ENCODE peak calls at places on chromosomes 7 and 10, in four cellular contexts. One of them, this sample, is unnamed.

GRCh38 chr10:5625992-5626777 is 40.2 kb downstream of the ASB13 start:
- DNase-seq in kidney: no peak
- DNase-seq in fibroblast of lung: no peak
- DNase-seq in GM23248: no peak
- DNase-seq in this sample: no peak

GRCh38 chr7:108014200-108014599 is 11.2 kb upstream of the LAMB1 start:
- DNase-seq in kidney: no peak
- DNase-seq in fibroblast of lung: peak; percentile 70
- DNase-seq in GM23248: no peak
- DNase-seq in this sample: no peak

GRCh38 chr7:50283206-50283605 is 21.3 kb upstream of the IKZF1 start:
- DNase-seq in kidney: no peak
- DNase-seq in fibroblast of lung: no peak
- DNase-seq in GM23248: no peak
- DNase-seq in this sample: no peak

GRCh38 chr7:26705567-26705966 is 158.8 kb downstream of the SKAP2 start:
- DNase-seq in kidney: no peak
- DNase-seq in fibroblast of lung: peak; percentile 91
- DNase-seq in GM23248: peak; percentile 97
- DNase-seq in this sample: no peak

GRCh38 chr7:111199643-111200042 is 108.7 kb downstream of the LRRN3 start:
- DNase-seq in kidney: no peak
- DNase-seq in fibroblast of lung: peak; percentile 25
- DNase-seq in GM23248: no peak
- DNase-seq in this sample: no peak

GRCh38 chr7:40822861-40823260 is 688.1 kb downstream of the SUGCT start:
- DNase-seq in kidney: no peak
- DNase-seq in fibroblast of lung: peak; percentile 72
- DNase-seq in GM23248: no peak
- DNase-seq in this sample: no peak

GRCh38 chr10:96252730-96253129 is 18.6 kb downstream of the BLNK start:
- DNase-seq in kidney: no peak
- DNase-seq in fibroblast of lung: no peak
- DNase-seq in GM23248: no peak
- DNase-seq in this sample: peak; percentile 42

GRCh38 chr10:8404721-8405120 is 350.2 kb downstream of the GATA3 start:
- DNase-seq in kidney: no peak
- DNase-seq in fibroblast of lung: peak; percentile 55
- DNase-seq in GM23248: no peak
- DNase-seq in this sample: no peak

GRCh38 chr10:129946868-129947267 is 17.2 kb downstream of the EBF3 start:
- DNase-seq in kidney: no peak
- DNase-seq in fibroblast of lung: no peak
- DNase-seq in GM23248: no peak
- DNase-seq in this sample: no peak

GRCh38 chr10:127737563-127738511 is 852 bp downstream of the FOXI2 start:
- DNase-seq in kidney: peak; percentile 72
- DNase-seq in fibroblast of lung: no peak
- DNase-seq in GM23248: no peak
- DNase-seq in this sample: no peak

GRCh38 chr7:26863504-26864308 is 684 bp downstream of the SKAP2 start:
- DNase-seq in kidney: no peak
- DNase-seq in fibroblast of lung: peak; percentile 32
- DNase-seq in GM23248: peak; percentile 52
- DNase-seq in this sample: no peak

GRCh38 chr10:27153855-27154198 is 357 bp downstream of the YME1L1 start:
- DNase-seq in kidney: no peak
- DNase-seq in fibroblast of lung: peak; percentile 28
- DNase-seq in GM23248: peak; percentile 69
- DNase-seq in this sample: peak; percentile 47

GRCh38 chr10:35447693-35448407 is 111.5 kb downstream of the CCNY start:
- DNase-seq in kidney: no peak
- DNase-seq in fibroblast of lung: peak; percentile 92
- DNase-seq in GM23248: peak; percentile 70
- DNase-seq in this sample: peak; percentile 59

GRCh38 chr10:28179006-28179405 is 123.9 kb downstream of the MPP7 start:
- DNase-seq in kidney: no peak
- DNase-seq in fibroblast of lung: no peak
- DNase-seq in GM23248: peak; percentile 5
- DNase-seq in this sample: no peak

GRCh38 chr7:31076641-31077310 is 24.7 kb downstream of the ADCYAP1R1 start:
- DNase-seq in kidney: peak; percentile 52
- DNase-seq in fibroblast of lung: no peak
- DNase-seq in GM23248: no peak
- DNase-seq in this sample: no peak

GRCh38 chr7:156659961-156660360 is 19.4 kb downstream of the RNF32 start:
- DNase-seq in kidney: no peak
- DNase-seq in fibroblast of lung: no peak
- DNase-seq in GM23248: no peak
- DNase-seq in this sample: no peak

GRCh38 chr7:112495820-112496462 is 15.2 kb downstream of the LSMEM1 start:
- DNase-seq in kidney: no peak
- DNase-seq in fibroblast of lung: peak; percentile 55
- DNase-seq in GM23248: peak; percentile 72
- DNase-seq in this sample: peak; percentile 84

GRCh38 chr10:124898493-124898892 is 43.4 kb upstream of the ZRANB1 start:
- DNase-seq in kidney: no peak
- DNase-seq in fibroblast of lung: no peak
- DNase-seq in GM23248: no peak
- DNase-seq in this sample: no peak

GRCh38 chr7:157168571-157168970 is 29.8 kb downstream of the UBE3C start:
- DNase-seq in kidney: no peak
- DNase-seq in fibroblast of lung: no peak
- DNase-seq in GM23248: no peak
- DNase-seq in this sample: no peak

GRCh38 chr10:93742633-93743349 is 14.9 kb upstream of the LGI1 start:
- DNase-seq in kidney: no peak
- DNase-seq in fibroblast of lung: no peak
- DNase-seq in GM23248: no peak
- DNase-seq in this sample: no peak

GRCh38 chr7:150941983-150942590 is 36.0 kb downstream of the KCNH2 start:
- DNase-seq in kidney: peak; percentile 83
- DNase-seq in fibroblast of lung: no peak
- DNase-seq in GM23248: no peak
- DNase-seq in this sample: peak; percentile 28

GRCh38 chr7:9874182-9874581 is 1099.5 kb upstream of the PHF14 start:
- DNase-seq in kidney: no peak
- DNase-seq in fibroblast of lung: no peak
- DNase-seq in GM23248: no peak
- DNase-seq in this sample: no peak

GRCh38 chr10:4066581-4067403 is 281.8 kb upstream of the KLF6 start:
- DNase-seq in kidney: no peak
- DNase-seq in fibroblast of lung: no peak
- DNase-seq in GM23248: no peak
- DNase-seq in this sample: no peak

GRCh38 chr10:96708456-96708855 is 11.9 kb downstream of the PIK3AP1 start:
- DNase-seq in kidney: no peak
- DNase-seq in fibroblast of lung: no peak
- DNase-seq in GM23248: no peak
- DNase-seq in this sample: no peak

GRCh38 chr10:31299119-31299518 is 19.9 kb upstream of the ZEB1 start:
- DNase-seq in kidney: no peak
- DNase-seq in fibroblast of lung: peak; percentile 15
- DNase-seq in GM23248: no peak
- DNase-seq in this sample: peak; percentile 10

GRCh38 chr10:73771722-73772279 is 10.0 kb upstream of the CHCHD1 start:
- DNase-seq in kidney: no peak
- DNase-seq in fibroblast of lung: no peak
- DNase-seq in GM23248: peak; percentile 62
- DNase-seq in this sample: peak; percentile 56

GRCh38 chr10:16545126-16545736 is 23.6 kb upstream of the C1QL3 start:
- DNase-seq in kidney: no peak
- DNase-seq in fibroblast of lung: peak; percentile 3
- DNase-seq in GM23248: peak; percentile 57
- DNase-seq in this sample: peak; percentile 59

GRCh38 chr10:23376175-23376787 is 31.7 kb upstream of the C10orf67 start:
- DNase-seq in kidney: no peak
- DNase-seq in fibroblast of lung: no peak
- DNase-seq in GM23248: no peak
- DNase-seq in this sample: no peak

GRCh38 chr7:37921340-37921805 is 933 bp downstream of the EPDR1 start:
- DNase-seq in kidney: peak; percentile 63
- DNase-seq in fibroblast of lung: peak; percentile 56
- DNase-seq in GM23248: peak; percentile 13
- DNase-seq in this sample: peak; percentile 73

GRCh38 chr7:3112499-3113134 is 69.0 kb upstream of the CARD11 start:
- DNase-seq in kidney: no peak
- DNase-seq in fibroblast of lung: no peak
- DNase-seq in GM23248: no peak
- DNase-seq in this sample: peak; percentile 60

GRCh38 chr7:48321319-48322010 is 150.2 kb downstream of the ABCA13 start:
- DNase-seq in kidney: no peak
- DNase-seq in fibroblast of lung: no peak
- DNase-seq in GM23248: no peak
- DNase-seq in this sample: no peak

GRCh38 chr10:50552771-50553535 is 70.8 kb downstream of the SGMS1 start:
- DNase-seq in kidney: no peak
- DNase-seq in fibroblast of lung: peak; percentile 53
- DNase-seq in GM23248: peak; percentile 53
- DNase-seq in this sample: peak; percentile 71

GRCh38 chr7:142807855-142808460 is 37.2 kb downstream of the PRSS2 start:
- DNase-seq in kidney: no peak
- DNase-seq in fibroblast of lung: peak; percentile 78
- DNase-seq in GM23248: peak; percentile 30
- DNase-seq in this sample: no peak

GRCh38 chr7:47669178-47669878 is 87.4 kb upstream of the TNS3 start:
- DNase-seq in kidney: peak; percentile 91
- DNase-seq in fibroblast of lung: peak; percentile 97
- DNase-seq in GM23248: peak; percentile 96
- DNase-seq in this sample: peak; percentile 40

GRCh38 chr10:15433850-15434537 is 62.9 kb upstream of the FAM171A1 start:
- DNase-seq in kidney: no peak
- DNase-seq in fibroblast of lung: peak; percentile 32
- DNase-seq in GM23248: peak; percentile 67
- DNase-seq in this sample: peak; percentile 47

GRCh38 chr10:117166420-117167345 is 28.6 kb upstream of the VAX1 start:
- DNase-seq in kidney: no peak
- DNase-seq in fibroblast of lung: no peak
- DNase-seq in GM23248: peak; percentile 22
- DNase-seq in this sample: no peak

GRCh38 chr10:50331486-50331885 is 80.2 kb upstream of the ASAH2 start:
- DNase-seq in kidney: no peak
- DNase-seq in fibroblast of lung: no peak
- DNase-seq in GM23248: no peak
- DNase-seq in this sample: peak; percentile 18

GRCh38 chr7:26156454-26157365 is 4.7 kb downstream of the NFE2L3 start:
- DNase-seq in kidney: no peak
- DNase-seq in fibroblast of lung: peak; percentile 97
- DNase-seq in GM23248: peak; percentile 89
- DNase-seq in this sample: peak; percentile 53

GRCh38 chr7:150383710-150384397 is 4.7 kb downstream of the ZNF775 start:
- DNase-seq in kidney: peak; percentile 65
- DNase-seq in fibroblast of lung: no peak
- DNase-seq in GM23248: no peak
- DNase-seq in this sample: peak; percentile 98

GRCh38 chr10:118522791-118523498 is 72.5 kb downstream of the PRLHR start:
- DNase-seq in kidney: no peak
- DNase-seq in fibroblast of lung: peak; percentile 68
- DNase-seq in GM23248: peak; percentile 79
- DNase-seq in this sample: peak; percentile 54

DNA sequence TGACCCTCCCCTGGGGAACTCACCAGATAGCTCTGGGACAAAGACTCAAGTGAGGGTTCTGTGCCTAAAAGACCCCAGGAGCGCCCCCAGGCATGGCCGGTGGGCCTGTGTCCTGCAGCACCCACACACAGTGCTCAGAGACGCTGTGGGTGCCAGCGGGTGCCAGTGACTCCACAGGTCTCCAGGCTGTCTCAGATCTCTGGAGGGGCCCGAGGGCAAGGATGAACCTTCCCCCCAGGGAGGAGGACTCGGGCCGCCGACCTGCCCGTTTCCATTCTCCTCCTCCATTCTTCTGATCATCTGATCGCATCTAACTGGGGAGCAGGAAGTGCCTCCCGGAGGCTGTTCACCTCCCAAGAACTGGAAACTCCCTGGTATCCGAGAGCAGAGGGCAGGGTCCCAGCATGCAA is 980 bp downstream of the ADAM8 start:
- DNase-seq in kidney: peak; percentile 71
- DNase-seq in fibroblast of lung: no peak
- DNase-seq in GM23248: peak; percentile 21
- DNase-seq in this sample: no peak
- H3K9ac ChIP-seq in kidney: no peak overlapping the region
- H3K9ac ChIP-seq in fibroblast of lung: no peak overlapping the region
- H3K9ac ChIP-seq in GM23248: no peak overlapping the region
- H3K9ac ChIP-seq in this sample: no peak overlapping the region

GRCh38 chr7:698515-699259 is 27.8 kb upstream of the DNAAF5 start:
- DNase-seq in kidney: peak; percentile 31
- DNase-seq in fibroblast of lung: no peak
- DNase-seq in GM23248: no peak
- DNase-seq in this sample: no peak
- H3K9ac ChIP-seq in kidney: no peak overlapping the region
- H3K9ac ChIP-seq in fibroblast of lung: no peak overlapping the region
- H3K9ac ChIP-seq in GM23248: no peak overlapping the region
- H3K9ac ChIP-seq in this sample: no peak overlapping the region

GRCh38 chr10:112962343-112962742 is 12.3 kb downstream of the TCF7L2 start:
- DNase-seq in kidney: no peak
- DNase-seq in fibroblast of lung: no peak
- DNase-seq in GM23248: no peak
- DNase-seq in this sample: no peak

GRCh38 chr10:112959207-112959838 is 9.3 kb downstream of the TCF7L2 start:
- DNase-seq in kidney: no peak
- DNase-seq in fibroblast of lung: peak; percentile 48
- DNase-seq in GM23248: peak; percentile 61
- DNase-seq in this sample: no peak

GRCh38 chr10:112958275-112958995 is 8.4 kb downstream of the TCF7L2 start:
- DNase-seq in kidney: no peak
- DNase-seq in fibroblast of lung: peak; percentile 98
- DNase-seq in GM23248: peak; percentile 94
- DNase-seq in this sample: peak; percentile 83

GRCh38 chr10:112961609-112962008 is 11.6 kb downstream of the TCF7L2 start:
- DNase-seq in kidney: no peak
- DNase-seq in fibroblast of lung: no peak
- DNase-seq in GM23248: peak; percentile 23
- DNase-seq in this sample: no peak

GRCh38 chr10:112960151-112960681 is 10.2 kb downstream of the TCF7L2 start:
- DNase-seq in kidney: no peak
- DNase-seq in fibroblast of lung: peak; percentile 67
- DNase-seq in GM23248: peak; percentile 29
- DNase-seq in this sample: peak; percentile 74
- H3K9ac ChIP-seq in kidney: no peak overlapping the region
- H3K9ac ChIP-seq in fibroblast of lung: no peak overlapping the region
- H3K9ac ChIP-seq in GM23248: peak overlapping the region; percentile 66
- H3K9ac ChIP-seq in this sample: no peak overlapping the region

GRCh38 chr10:12505683-12506082 is 156.3 kb downstream of the CAMK1D start:
- DNase-seq in kidney: no peak
- DNase-seq in fibroblast of lung: no peak
- DNase-seq in GM23248: no peak
- DNase-seq in this sample: no peak
- H3K9ac ChIP-seq in kidney: no peak overlapping the region
- H3K9ac ChIP-seq in fibroblast of lung: no peak overlapping the region
- H3K9ac ChIP-seq in GM23248: no peak overlapping the region
- H3K9ac ChIP-seq in this sample: no peak overlapping the region

GRCh38 chr7:130937830-130938229 is 203.8 kb upstream of the KLF14 start:
- DNase-seq in kidney: no peak
- DNase-seq in fibroblast of lung: no peak
- DNase-seq in GM23248: no peak
- DNase-seq in this sample: no peak
- H3K9ac ChIP-seq in kidney: no peak overlapping the region
- H3K9ac ChIP-seq in fibroblast of lung: no peak overlapping the region
- H3K9ac ChIP-seq in GM23248: peak overlapping the region; percentile 49
- H3K9ac ChIP-seq in this sample: no peak overlapping the region